ENCODE peak calls at places on chromosomes 16 and 17, in five cellular contexts. K is tibial artery, H is left lung, L is fibroblast of pulmonary artery, U is heart left ventricle. D is an unnamed sample.

GRCh38 chr16:27242868-27243590 is 25.5 kb downstream of the NSMCE1 start:
- DNase-seq in L (peak), U (peak), K (peak), H (peak), D (no peak)

GRCh38 chr16:84396537-84397008 is 28.2 kb downstream of the ATP2C2 start:
- DNase-seq in U (no peak), K (no peak), H (peak), L (no peak), D (no peak)

GRCh38 chr16:401468-402348 is at the start of gene DECR2:
- DNase-seq in U (peak), H (peak), K (peak), L (peak), D (peak)

GRCh38 chr17:57953703-57954420 is 1.4 kb downstream of the CUEDC1 start:
- DNase-seq in K (peak), U (no peak), L (no peak), H (peak), D (no peak)

GRCh38 chr17:43852571-43852970 is 5.6 kb downstream of the CD300LG start:
- DNase-seq in K (no peak), H (no peak), L (no peak), U (no peak), D (no peak)

GRCh38 chr16:56617212-56618085 is 8.1 kb upstream of the MT1E start:
- DNase-seq in U (peak), L (peak), K (peak), H (peak), D (no peak)

GRCh38 chr16:59573528-59574271 is 839.6 kb upstream of the GOT2 start:
- DNase-seq in L (peak), H (no peak), K (no peak), U (no peak), D (no peak)

GRCh38 chr16:21156767-21157467 is 1.6 kb upstream of the LDAF1 start:
- DNase-seq in L (peak), H (no peak), U (peak), K (no peak), D (peak)

GRCh38 chr16:78458588-78458987 is 359.1 kb downstream of the WWOX start:
- DNase-seq in K (no peak), H (no peak), L (no peak), U (no peak), D (no peak)

GRCh38 chr17:4968916-4969550 is 1.4 kb upstream of the SPAG7 start:
- DNase-seq in H (no peak), U (no peak), L (peak), K (no peak), D (no peak)

GRCh38 chr16:67404740-67405226 is 11.5 kb upstream of the TPPP3 start:
- DNase-seq in K (no peak), L (no peak), U (no peak), H (no peak), D (no peak)

GRCh38 chr16:3580686-3581085 is 3.5 kb upstream of the NLRC3 start:
- DNase-seq in U (no peak), K (no peak), L (no peak), H (no peak), D (no peak)

GRCh38 chr16:88504489-88505404 is 51.7 kb downstream of the ZFPM1 start:
- DNase-seq in U (no peak), K (no peak), L (no peak), H (no peak), D (no peak)

GRCh38 chr17:66949501-66949900 is 15.0 kb upstream of the CACNG4 start:
- DNase-seq in K (no peak), L (peak), H (no peak), U (no peak), D (no peak)

GRCh38 chr17:35051183-35051578 is 12.3 kb downstream of the RFFL start:
- DNase-seq in L (peak), H (no peak), K (no peak), U (no peak), D (no peak)

GRCh38 chr16:84460406-84461028 is 43.9 kb downstream of the MEAK7 start:
- DNase-seq in K (no peak), L (no peak), H (no peak), U (no peak), D (no peak)

GRCh38 chr16:11781773-11782172 is 15.3 kb downstream of the ZC3H7A start:
- DNase-seq in L (no peak), K (no peak), H (no peak), U (no peak), D (no peak)

GRCh38 chr17:18182190-18182977 is 1.2 kb upstream of the ALKBH5 start:
- DNase-seq in H (peak), K (peak), L (no peak), U (peak), D (no peak)

GRCh38 chr17:76385892-76386786 is 1.7 kb downstream of the SPHK1 start:
- DNase-seq in H (peak), L (peak), K (peak), U (peak), D (no peak)

GRCh38 chr16:22728167-22728836 is 85.7 kb upstream of the HS3ST2 start:
- DNase-seq in L (no peak), H (no peak), U (no peak), K (no peak), D (no peak)

GRCh38 chr17:57215317-57215716 is 41.0 kb upstream of the MSI2 start:
- DNase-seq in H (no peak), U (no peak), L (peak), K (peak), D (no peak)

GRCh38 chr17:63480826-63481487 is 4.1 kb downstream of the ACE start:
- DNase-seq in L (no peak), U (no peak), H (no peak), K (no peak), D (no peak)

GRCh38 chr16:56815721-56816120 is 49.3 kb upstream of the SLC12A3 start:
- DNase-seq in L (no peak), U (no peak), K (peak), H (no peak), D (no peak)

GRCh38 chr16:69113216-69113615 is 7.8 kb downstream of the HAS3 start:
- DNase-seq in K (no peak), H (peak), L (no peak), U (no peak), D (no peak)

GRCh38 chr16:57617604-57618111 is 10.8 kb upstream of the ADGRG1 start:
- DNase-seq in H (peak), K (no peak), U (no peak), L (no peak), D (no peak)

DNA sequence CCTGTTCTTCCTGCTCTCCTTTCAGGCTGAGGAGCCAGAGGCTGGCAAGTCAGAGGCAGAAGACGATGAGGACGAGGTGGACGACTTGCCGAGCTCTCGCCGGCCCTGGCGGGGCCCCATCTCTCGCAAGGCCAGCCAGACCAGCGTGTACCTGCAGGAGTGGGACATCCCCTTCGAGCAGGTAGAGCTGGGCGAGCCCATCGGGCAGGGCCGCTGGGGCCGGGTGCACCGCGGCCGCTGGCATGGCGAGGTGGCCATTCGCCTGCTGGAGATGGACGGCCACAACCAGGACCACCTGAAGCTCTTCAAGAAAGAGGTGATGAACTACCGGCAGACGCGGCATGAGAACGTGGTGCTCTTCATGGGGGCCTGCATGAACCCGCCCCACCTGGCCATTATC is 25.6 kb upstream of the LGALS9 start:
- DNase-seq in K (no peak), U (no peak), L (no peak), H (no peak), D (no peak)
- H3K4me3 ChIP-seq in K (no peak), U (no peak), L (no peak), H (no peak), D (no peak)

DNA sequence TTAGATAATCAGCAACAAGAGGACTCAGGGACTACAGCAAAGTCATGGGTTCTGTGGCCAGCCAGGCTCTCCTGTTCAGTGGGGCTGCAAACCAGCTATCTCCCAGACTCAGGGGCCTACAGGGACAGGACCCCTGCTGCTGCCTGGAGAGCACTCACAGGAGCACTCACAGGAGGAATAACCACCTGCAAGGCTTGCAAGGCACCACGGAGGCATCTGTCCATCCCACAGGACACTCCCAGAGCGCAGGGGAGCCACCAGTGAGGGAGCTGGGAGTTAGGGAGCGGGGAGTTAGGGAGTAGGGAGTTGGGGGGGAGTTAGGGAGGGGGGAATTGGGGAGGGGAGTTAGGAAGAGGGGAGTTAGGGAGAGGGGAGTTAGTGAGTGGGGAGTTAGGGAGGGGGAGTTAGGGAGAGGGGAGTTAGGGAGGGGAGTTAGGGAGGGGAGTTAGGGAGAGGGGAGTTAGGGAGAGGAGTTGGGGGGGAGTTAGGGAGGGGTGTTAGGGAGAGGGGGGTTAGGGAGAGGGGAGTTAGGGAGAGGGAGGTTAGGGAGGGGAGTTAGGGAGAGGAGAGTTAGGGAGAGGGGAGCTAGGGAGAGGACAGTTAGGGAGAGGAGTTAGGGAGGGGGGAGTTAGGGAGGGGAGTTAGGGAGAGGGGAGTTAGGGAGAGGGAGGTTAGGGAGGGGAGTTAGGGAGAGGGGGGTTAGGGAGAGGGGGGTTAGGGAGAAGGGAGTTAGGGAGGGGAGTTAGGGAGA is 5.7 kb downstream of the CANT1 start:
- DNase-seq in U (no peak), K (no peak), H (no peak), L (no peak), D (no peak)
- H3K4me3 ChIP-seq in U (no peak), K (no peak), H (no peak), L (no peak), D (no peak)

GRCh38 chr16:87463722-87464690 is 28.8 kb downstream of the ZCCHC14 start:
- DNase-seq in L (peak), H (peak), K (peak), U (peak), D (no peak)
- H3K4me3 ChIP-seq in L (peak), H (peak), K (peak), U (no peak), D (no peak)

DNA sequence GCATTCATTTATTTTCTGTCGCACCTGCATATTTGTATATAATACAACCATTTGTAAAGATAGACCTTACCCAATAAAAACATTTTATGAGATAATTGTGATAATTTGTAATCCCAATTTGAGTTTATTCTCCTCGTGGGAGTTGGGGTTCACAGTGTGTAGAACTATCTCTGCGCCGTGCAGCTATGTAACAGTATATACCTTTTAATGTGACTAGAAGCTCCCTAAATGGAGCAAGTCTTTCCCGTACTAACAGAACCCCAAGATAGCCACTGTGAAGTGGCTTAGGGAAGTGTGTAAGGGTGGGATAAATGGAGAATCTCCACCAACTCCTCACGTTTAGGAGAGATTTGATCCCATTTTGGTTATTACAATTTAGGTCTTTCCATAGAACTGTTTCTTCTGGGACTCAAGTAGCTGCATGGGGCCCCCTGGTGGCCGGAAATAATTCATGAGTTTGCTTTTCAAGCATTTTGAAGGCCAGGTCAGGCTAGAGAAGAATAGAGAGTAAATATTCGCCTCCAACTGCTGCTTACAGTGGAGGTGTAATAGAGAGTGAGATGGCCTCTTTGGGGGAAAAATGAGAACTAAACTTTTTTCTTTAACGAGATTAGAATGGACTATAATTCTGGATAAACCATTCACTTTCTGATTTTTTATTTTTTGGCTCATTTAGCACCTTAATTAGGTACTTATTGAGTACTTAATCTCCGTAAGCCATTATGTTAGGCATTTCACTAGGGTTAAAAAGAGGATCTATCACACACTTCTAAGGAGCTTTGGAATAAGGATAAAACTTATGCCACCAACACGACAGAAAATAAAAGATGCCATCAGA is 4.5 kb downstream of the TMEM100 start:
- DNase-seq in H (peak), K (peak), U (peak), L (peak), D (peak)
- H3K4me3 ChIP-seq in H (no peak), K (no peak), U (no peak), L (no peak), D (no peak)

GRCh38 chr17:29133146-29133713 is 47.0 kb downstream of the MYO18A start:
- DNase-seq in K (peak), U (peak), L (peak), H (no peak), D (no peak)
- H3K4me3 ChIP-seq in K (no peak), U (no peak), L (no peak), H (no peak), D (no peak)

DNA sequence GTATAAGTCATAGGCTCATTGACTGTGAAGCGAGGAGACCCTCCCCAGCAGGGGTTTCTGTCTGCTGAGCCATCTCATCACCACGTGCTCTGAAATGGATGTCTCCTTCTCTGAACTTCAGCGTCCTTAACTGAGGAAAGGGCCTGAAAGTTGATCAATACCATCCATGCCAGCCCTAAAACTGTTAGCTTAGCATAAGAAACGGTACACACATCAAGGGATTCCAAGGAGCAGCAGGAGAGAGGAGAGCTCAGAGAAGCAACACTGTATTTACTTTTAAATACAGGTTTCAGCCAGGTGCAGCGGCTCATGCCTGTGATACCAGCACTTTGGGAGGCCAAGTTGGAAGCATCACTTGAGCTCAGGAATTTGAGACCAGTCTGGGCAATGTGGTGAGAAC is 248.9 kb upstream of the TNRC6C start:
- DNase-seq in U (no peak), H (no peak), K (no peak), L (no peak), D (no peak)
- H3K4me3 ChIP-seq in U (no peak), H (no peak), K (no peak), L (no peak), D (no peak)

GRCh38 chr17:40113961-40114272 is 7.9 kb upstream of the MSL1 start:
- DNase-seq in U (no peak), H (no peak), L (peak), K (no peak), D (no peak)

GRCh38 chr17:40111221-40112128 is 10.3 kb upstream of the MSL1 start:
- DNase-seq in L (peak), U (peak), H (peak), K (peak), D (no peak)

GRCh38 chr17:40113110-40113960 is 8.4 kb upstream of the MSL1 start:
- DNase-seq in H (peak), K (peak), L (peak), U (peak), D (peak)

GRCh38 chr17:40112191-40112590 is 9.6 kb upstream of the MSL1 start:
- DNase-seq in K (no peak), L (no peak), U (no peak), H (no peak), D (no peak)

GRCh38 chr17:40112718-40113109 is 9.1 kb upstream of the MSL1 start:
- DNase-seq in U (peak), L (no peak), H (no peak), K (peak), D (no peak)
- H3K4me3 ChIP-seq in U (no peak), L (no peak), H (no peak), K (peak), D (no peak)

DNA sequence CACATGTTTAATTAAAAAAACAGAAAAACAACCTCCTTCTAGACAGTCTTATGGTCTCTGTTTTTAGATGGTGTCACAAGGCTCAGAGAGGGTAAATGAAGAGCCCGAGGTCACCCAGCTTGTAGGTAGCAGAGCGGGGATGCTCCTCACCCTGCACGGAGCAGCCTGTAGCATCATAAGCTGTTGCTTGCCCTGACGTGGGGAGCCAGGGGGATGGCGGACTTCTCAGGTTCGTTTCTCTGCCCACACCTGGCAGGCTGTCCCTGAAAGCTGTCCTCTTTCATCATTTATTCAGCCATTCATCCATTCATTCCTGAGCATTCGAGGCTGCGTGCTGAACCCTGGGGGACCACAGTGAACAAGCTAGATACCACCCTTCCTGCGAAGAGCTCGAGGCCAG is 75.7 kb upstream of the KSR1 start:
- DNase-seq in L (no peak), U (no peak), H (no peak), K (no peak), D (no peak)
- H3K4me3 ChIP-seq in L (peak), U (no peak), H (no peak), K (peak), D (no peak)

DNA sequence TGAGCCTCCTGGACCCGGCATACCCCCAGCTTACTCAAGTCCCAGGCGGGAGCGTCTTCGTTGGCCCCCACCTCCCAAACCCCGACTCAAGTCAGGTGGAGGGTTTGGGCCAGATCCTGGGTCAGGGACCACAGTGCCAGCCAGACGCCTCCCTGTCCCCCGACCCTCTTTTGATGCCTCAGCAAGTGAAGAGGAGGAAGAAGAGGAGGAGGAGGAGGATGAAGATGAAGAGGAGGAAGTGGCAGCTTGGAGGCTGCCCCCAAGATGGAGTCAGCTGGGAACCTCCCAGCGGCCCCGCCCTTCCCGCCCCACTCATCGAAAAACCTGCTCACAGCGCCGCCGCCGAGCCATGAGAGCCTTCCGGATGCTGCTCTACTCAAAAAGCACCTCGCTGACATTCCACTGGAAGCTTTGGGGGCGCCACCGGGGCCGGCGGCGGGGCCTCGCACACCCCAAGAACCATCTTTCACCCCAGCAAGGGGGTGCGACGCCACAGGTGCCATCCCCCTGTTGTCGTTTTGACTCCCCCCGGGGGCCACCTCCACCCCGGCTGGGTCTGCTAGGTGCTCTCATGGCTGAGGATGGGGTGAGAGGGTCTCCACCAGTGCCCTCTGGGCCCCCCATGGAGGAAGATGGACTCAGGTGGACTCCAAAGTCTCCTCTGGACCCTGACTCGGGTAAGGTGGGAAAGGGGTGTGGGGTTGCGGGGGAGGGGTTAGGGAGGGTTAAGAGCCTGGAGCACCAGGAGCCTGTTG is 1.6 kb downstream of the SENP3 start:
- DNase-seq in K (no peak), U (no peak), H (no peak), L (no peak), D (no peak)
- H3K4me3 ChIP-seq in K (peak), U (no peak), H (peak), L (peak), D (peak)

GRCh38 chr17:80731255-80731840 is 186.7 kb downstream of the RPTOR start:
- DNase-seq in K (no peak), U (no peak), H (no peak), L (no peak), D (no peak)
- H3K4me3 ChIP-seq in K (no peak), U (no peak), H (no peak), L (no peak), D (no peak)

D was measured in NT2/D1.